ENCODE peak calls at places on chromosome 6, in seven cellular contexts. R is HEK293T, S is GM12878, O is K562, J is H1, C is HCT116, Z is HepG2. A is an unnamed sample.

GRCh38 chr6:52603000-52603795 is 26.3 kb upstream of the TRAM2 start:
- DNase-seq in C (no peak), O (no peak), S (no peak), J (no peak), Z (no peak), R (no peak), A (no peak)

GRCh38 chr6:9520417-9521151 is 894.3 kb downstream of the TFAP2A start:
- DNase-seq in Z (no peak), R (no peak), O (no peak), C (peak), S (peak), J (no peak), A (no peak)

GRCh38 chr6:45132059-45132458 is 196.1 kb upstream of the RUNX2 start:
- DNase-seq in R (no peak), O (no peak), Z (no peak), C (no peak), S (no peak), J (no peak), A (no peak)

GRCh38 chr6:22764521-22764920 is 195.2 kb downstream of the HDGFL1 start:
- DNase-seq in O (no peak), R (no peak), S (no peak), C (no peak), J (no peak), Z (no peak), A (no peak)

GRCh38 chr6:45667265-45667664 is 289.5 kb upstream of the SUPT3H start:
- DNase-seq in J (no peak), O (no peak), Z (no peak), R (no peak), C (no peak), S (no peak), A (no peak)

GRCh38 chr6:2101213-2101612 is 144.2 kb downstream of the GMDS start:
- DNase-seq in C (no peak), R (no peak), O (no peak), S (no peak), Z (no peak), J (no peak), A (no peak)

GRCh38 chr6:146670161-146670560 is 71.4 kb downstream of the ADGB start:
- DNase-seq in Z (no peak), S (no peak), J (no peak), C (no peak), O (no peak), R (no peak), A (no peak)

GRCh38 chr6:136030131-136030530 is 178.6 kb downstream of the PDE7B start:
- DNase-seq in O (no peak), R (no peak), S (no peak), C (no peak), J (no peak), Z (no peak), A (no peak)

GRCh38 chr6:74137910-74138309 is 441.9 kb downstream of the CD109 start:
- DNase-seq in J (no peak), S (no peak), C (peak), O (no peak), Z (peak), R (no peak), A (no peak)

GRCh38 chr6:15911753-15912504 is 217.0 kb upstream of the MYLIP start:
- DNase-seq in R (no peak), S (no peak), C (no peak), Z (no peak), J (no peak), O (no peak), A (no peak)

GRCh38 chr6:149049230-149049629 is 268.3 kb upstream of the TAB2 start:
- DNase-seq in O (no peak), Z (no peak), C (no peak), J (no peak), S (no peak), R (no peak), A (no peak)

GRCh38 chr6:99790679-99791078 is 184.0 kb downstream of the PRDM13 start:
- DNase-seq in J (no peak), O (no peak), Z (no peak), C (no peak), R (no peak), S (no peak), A (no peak)

GRCh38 chr6:157274471-157275226 is 48.7 kb downstream of the TMEM242 start:
- DNase-seq in O (peak), J (peak), Z (peak), R (peak), C (peak), S (peak), A (peak)

GRCh38 chr6:69424581-69424980 is 372.2 kb downstream of the LMBRD1 start:
- DNase-seq in Z (no peak), O (no peak), C (no peak), R (no peak), S (no peak), J (no peak), A (no peak)

GRCh38 chr6:72787521-72788031 is 165.7 kb downstream of the KCNQ5 start:
- DNase-seq in J (no peak), O (no peak), R (no peak), C (no peak), S (no peak), Z (no peak), A (no peak)

GRCh38 chr6:136923954-136924291 is 1.8 kb downstream of the SLC35D3 start:
- DNase-seq in S (no peak), C (no peak), O (no peak), J (no peak), R (no peak), Z (no peak), A (no peak)

GRCh38 chr6:13764996-13765395 is 49.4 kb downstream of the MCUR1 start:
- DNase-seq in Z (no peak), R (no peak), O (no peak), S (peak), C (no peak), J (no peak), A (no peak)

GRCh38 chr6:13767121-13767794 is 47.1 kb downstream of the MCUR1 start:
- DNase-seq in J (no peak), Z (no peak), O (no peak), R (no peak), S (no peak), C (no peak), A (peak)

GRCh38 chr6:13766201-13766634 is 48.1 kb downstream of the MCUR1 start:
- DNase-seq in Z (no peak), S (no peak), R (no peak), O (peak), J (no peak), C (peak), A (no peak)

GRCh38 chr6:13763740-13764381 is 50.5 kb downstream of the MCUR1 start:
- DNase-seq in Z (no peak), R (no peak), C (no peak), S (peak), O (no peak), J (no peak), A (no peak)

DNA sequence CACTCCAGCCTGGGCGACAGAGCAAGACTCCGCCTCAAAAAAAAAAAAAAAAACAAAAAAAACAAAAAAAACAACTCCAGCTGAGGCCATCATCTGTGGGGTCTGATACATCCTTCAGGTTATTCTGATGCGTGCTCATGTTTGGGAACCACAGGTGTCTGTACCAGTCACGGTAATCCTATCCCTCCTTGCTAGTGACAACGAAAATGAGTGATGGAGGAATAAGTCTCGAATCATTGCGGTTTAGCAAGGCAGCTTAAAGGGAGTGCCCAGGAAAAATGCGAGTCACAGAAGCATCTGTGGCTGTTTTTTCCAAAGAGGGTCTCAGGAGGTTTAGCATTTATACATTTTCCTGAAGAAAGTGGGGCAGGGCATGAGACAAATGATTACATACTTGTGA is 48.8 kb downstream of the MCUR1 start:
- DNase-seq in C (no peak), R (no peak), O (no peak), Z (no peak), S (no peak), J (no peak), A (no peak)
- TF ChIP-seq SP1 in C (no peak), R (no peak), O (no peak), Z (no peak), S (no peak), J (no peak), A (no peak)

GRCh38 chr6:44039839-44040350 is 87.4 kb downstream of the MRPL14 start:
- DNase-seq in Z (no peak), S (no peak), R (no peak), C (no peak), J (no peak), O (no peak), A (no peak)
- TF ChIP-seq SP1 in Z (no peak), S (no peak), R (no peak), C (no peak), J (no peak), O (no peak), A (no peak)

DNA sequence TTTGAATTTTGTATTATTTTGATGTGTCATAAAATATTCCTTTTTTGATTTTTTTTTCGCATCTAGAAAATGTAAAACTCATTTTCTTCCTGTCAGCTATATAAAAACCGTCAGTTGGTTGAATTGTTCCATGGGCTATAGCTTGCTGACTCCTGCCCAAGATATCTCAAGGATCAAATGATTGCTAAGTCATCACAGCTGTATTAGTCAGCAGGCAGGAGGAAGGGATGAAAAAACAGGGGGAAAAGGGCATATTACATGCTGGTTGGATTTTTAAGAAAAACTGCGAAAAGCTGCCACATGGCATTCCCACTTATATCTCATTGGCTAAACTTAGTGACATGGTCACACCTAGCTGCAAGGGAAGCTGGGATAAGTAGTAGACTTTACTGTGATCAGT is 569.9 kb downstream of the BCKDHB start:
- DNase-seq in Z (no peak), J (no peak), S (no peak), O (no peak), C (no peak), R (no peak), A (no peak)
- TF ChIP-seq SP1 in Z (no peak), J (no peak), S (no peak), O (no peak), C (no peak), R (no peak), A (no peak)

DNA sequence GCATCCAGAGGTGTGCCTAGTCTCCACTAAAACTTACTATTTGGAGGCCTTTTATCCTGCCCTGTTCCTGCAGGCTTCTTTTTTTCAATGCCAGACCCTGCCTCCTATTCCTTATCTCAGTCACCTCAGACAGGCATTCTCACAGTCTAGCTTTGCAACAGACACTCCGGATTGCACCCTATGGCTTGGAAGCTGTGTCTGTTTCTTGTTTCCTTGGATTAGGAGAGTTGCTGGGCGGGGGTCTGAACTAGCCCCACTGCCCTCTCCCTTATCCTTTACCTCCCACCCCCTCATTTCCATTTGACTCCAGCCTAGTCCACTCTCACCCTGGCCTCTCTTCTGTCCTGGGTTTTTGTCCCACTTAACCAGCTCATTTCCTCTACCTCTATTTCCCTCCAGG is 228.1 kb upstream of the CITED2 start:
- DNase-seq in Z (no peak), C (no peak), O (no peak), R (no peak), S (no peak), J (no peak), A (no peak)
- TF ChIP-seq SP1 in Z (no peak), C (no peak), O (no peak), R (no peak), S (no peak), J (no peak), A (no peak)

GRCh38 chr6:42321976-42322375 is 104.3 kb upstream of the MRPS10 start:
- DNase-seq in J (no peak), Z (no peak), C (no peak), O (no peak), S (no peak), R (no peak), A (no peak)

GRCh38 chr6:42331019-42331418 is 113.4 kb upstream of the MRPS10 start:
- DNase-seq in C (no peak), Z (no peak), J (no peak), S (no peak), R (no peak), O (no peak), A (no peak)

GRCh38 chr6:42320762-42321161 is 103.1 kb upstream of the MRPS10 start:
- DNase-seq in Z (no peak), O (no peak), S (no peak), R (no peak), J (no peak), C (no peak), A (no peak)

GRCh38 chr6:42322676-42323075 is 105.0 kb upstream of the MRPS10 start:
- DNase-seq in S (no peak), C (no peak), J (peak), Z (no peak), R (no peak), O (peak), A (peak)

GRCh38 chr6:42326248-42326647 is 108.6 kb upstream of the MRPS10 start:
- DNase-seq in C (no peak), R (no peak), Z (no peak), S (no peak), O (no peak), J (no peak), A (no peak)
- TF ChIP-seq SP1 in C (no peak), R (no peak), Z (no peak), S (no peak), O (no peak), J (no peak), A (no peak)

GRCh38 chr6:104908431-104909139 is 48.3 kb upstream of the LIN28B start:
- DNase-seq in Z (peak), C (no peak), S (no peak), J (no peak), R (no peak), O (no peak), A (no peak)
- TF ChIP-seq SP1 in Z (no peak), C (no peak), S (no peak), J (no peak), R (no peak), O (no peak), A (no peak)

DNA sequence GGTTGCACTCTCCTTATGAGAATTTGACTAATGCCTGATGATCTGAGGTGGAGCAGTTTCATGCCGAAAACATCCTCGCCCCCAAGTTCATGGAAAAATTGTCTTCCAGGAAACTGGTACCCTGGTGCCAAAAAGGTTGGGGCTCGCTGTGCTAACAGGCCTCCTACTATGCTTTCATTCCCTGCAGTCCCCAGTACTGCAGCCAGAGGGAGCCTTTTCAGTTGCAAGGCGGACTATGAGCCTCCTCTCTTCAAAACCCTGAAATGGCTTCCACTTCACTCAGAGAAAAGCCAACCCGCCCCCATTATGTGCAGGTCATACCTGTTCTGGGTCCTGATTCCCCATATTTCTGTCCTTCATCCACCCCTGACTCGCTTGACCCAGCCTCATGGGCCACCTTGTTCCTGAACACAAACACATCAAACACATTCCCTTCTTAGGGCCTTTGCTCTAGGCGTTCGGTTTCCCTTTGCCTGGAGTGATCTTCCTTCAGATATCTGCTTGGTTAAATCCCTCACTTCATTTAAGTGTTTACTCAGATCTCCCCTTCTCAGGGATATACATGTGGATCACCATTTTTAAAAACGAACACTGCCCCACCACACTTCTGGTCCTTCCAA is 173.7 kb downstream of the PHACTR1 start:
- DNase-seq in O (peak), J (no peak), Z (peak), S (no peak), C (peak), R (no peak), A (peak)
- TF ChIP-seq SP1 in O (no peak), J (no peak), Z (no peak), S (no peak), C (no peak), R (no peak), A (no peak)

DNA sequence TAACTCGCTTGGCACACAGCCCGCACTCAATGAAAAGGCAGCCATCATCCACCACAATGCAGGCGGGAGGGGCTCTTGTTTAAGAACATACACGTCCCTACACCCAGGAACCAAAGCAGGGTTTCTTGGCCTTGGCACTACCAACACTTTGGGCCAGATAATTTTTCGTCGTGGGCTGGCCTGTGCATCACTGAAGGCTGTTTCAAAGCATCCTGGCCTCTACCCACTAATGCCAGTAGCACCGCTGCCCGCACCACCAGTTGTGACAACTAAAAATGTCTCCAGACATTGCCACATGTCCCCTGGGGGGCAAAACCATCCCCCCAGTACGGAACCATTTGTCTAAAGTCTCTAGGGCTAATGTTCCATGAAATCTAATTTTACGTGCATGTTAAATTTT is 13.0 kb downstream of the UQCC2 start:
- DNase-seq in R (no peak), J (no peak), O (no peak), C (no peak), S (no peak), Z (no peak), A (no peak)
- TF ChIP-seq SP1 in R (no peak), J (no peak), O (no peak), C (no peak), S (no peak), Z (no peak), A (no peak)

GRCh38 chr6:100881707-100882040 is 545 bp upstream of the ASCC3 start:
- DNase-seq in R (peak), J (no peak), C (no peak), S (no peak), Z (no peak), O (no peak), A (no peak)
- TF ChIP-seq SP1 in R (no peak), J (no peak), C (no peak), S (no peak), Z (no peak), O (no peak), A (no peak)

DNA sequence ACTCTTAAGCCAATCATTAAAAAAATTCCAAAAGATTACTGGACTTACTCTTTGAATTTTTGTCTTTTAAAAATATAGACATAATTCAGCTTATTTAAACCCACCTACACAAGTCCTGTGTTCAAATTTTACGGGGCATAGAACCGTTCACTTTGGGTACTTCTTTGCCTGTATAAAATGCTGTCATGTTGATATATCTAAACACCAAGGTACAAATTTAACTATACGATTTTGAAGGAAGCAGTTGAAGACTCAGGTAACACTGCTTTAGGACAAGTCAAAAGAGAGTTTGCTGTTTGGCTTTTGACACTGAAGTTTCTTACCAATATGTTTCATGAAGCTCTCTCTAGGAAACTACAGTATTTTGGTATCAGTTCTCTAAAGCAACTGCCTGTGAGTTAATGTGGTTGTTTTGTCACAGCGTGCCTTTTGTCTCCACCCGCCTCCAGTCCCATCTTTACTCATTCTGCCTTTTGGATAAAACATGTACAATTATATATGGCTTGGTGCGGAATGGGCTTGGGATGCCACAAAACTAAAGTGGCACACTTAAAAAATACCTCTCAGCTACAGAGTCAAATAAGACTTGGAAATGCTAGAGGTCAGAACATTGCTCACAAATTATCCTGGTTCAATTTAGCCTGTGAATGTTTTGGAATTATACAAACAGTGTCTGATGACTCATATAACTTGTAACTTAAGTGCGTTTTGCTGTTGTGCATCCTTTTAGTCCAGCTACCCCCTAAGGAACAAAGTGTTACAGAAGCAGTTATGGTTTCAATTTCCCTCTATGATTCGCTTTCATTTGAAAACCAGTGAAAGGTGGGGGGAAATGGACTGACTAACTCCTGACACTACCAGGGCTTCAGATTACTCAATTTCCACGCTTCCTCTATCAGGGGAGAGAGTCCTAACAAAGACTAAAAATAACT is 38.7 kb downstream of the RGS17 start:
- DNase-seq in J (no peak), Z (no peak), C (peak), R (peak), S (peak), O (no peak), A (no peak)
- TF ChIP-seq SP1 in J (no peak), Z (no peak), C (peak), R (no peak), S (peak), O (no peak), A (no peak)

A was measured in WTC11.